ENCODE peak calls at places on chromosomes 2 and 18, in five cellular contexts. One of them, this sample, is unnamed.

GRCh38 chr2:118249531-118249930 is 161.3 kb downstream of the INSIG2 start:
- DNase-seq in K562: no peak
- DNase-seq in GM23248: peak; percentile 70
- DNase-seq in HCT116: no peak
- DNase-seq in endothelial cell of umbilical vein: no peak
- DNase-seq in this sample: no peak

GRCh38 chr2:196927318-196928225 is 1.1 kb upstream of the PGAP1 start:
- DNase-seq in HCT116: no peak
- DNase-seq in K562: no peak
- DNase-seq in GM23248: peak; percentile 79
- DNase-seq in endothelial cell of umbilical vein: peak; percentile 64
- DNase-seq in this sample: peak; percentile 6

GRCh38 chr2:112493048-112493447 is 11.1 kb downstream of the TTL start:
- DNase-seq in K562: no peak
- DNase-seq in HCT116: no peak
- DNase-seq in endothelial cell of umbilical vein: no peak
- DNase-seq in GM23248: peak; percentile 38
- DNase-seq in this sample: no peak

GRCh38 chr2:42103829-42104228 is 56.0 kb downstream of the PKDCC start:
- DNase-seq in K562: no peak
- DNase-seq in endothelial cell of umbilical vein: no peak
- DNase-seq in GM23248: no peak
- DNase-seq in HCT116: no peak
- DNase-seq in this sample: no peak

GRCh38 chr2:118803012-118803411 is 44.4 kb downstream of the EN1 start:
- DNase-seq in endothelial cell of umbilical vein: no peak
- DNase-seq in K562: peak; percentile 82
- DNase-seq in HCT116: no peak
- DNase-seq in GM23248: no peak
- DNase-seq in this sample: no peak

GRCh38 chr18:49685231-49685942 is 123.5 kb downstream of the LIPG start:
- DNase-seq in HCT116: no peak
- DNase-seq in K562: no peak
- DNase-seq in endothelial cell of umbilical vein: peak; percentile 96
- DNase-seq in GM23248: no peak
- DNase-seq in this sample: peak; percentile 8

GRCh38 chr2:164967781-164968228 is 12.5 kb upstream of the SLC38A11 start:
- DNase-seq in GM23248: peak; percentile 79
- DNase-seq in K562: no peak
- DNase-seq in HCT116: no peak
- DNase-seq in endothelial cell of umbilical vein: no peak
- DNase-seq in this sample: peak; percentile 25

GRCh38 chr2:132937629-132938028 is 267.6 kb upstream of the LYPD1 start:
- DNase-seq in endothelial cell of umbilical vein: peak; percentile 4
- DNase-seq in K562: no peak
- DNase-seq in HCT116: no peak
- DNase-seq in GM23248: peak; percentile 26
- DNase-seq in this sample: no peak

GRCh38 chr18:50819027-50819726 is 639 bp downstream of the MRO start:
- DNase-seq in HCT116: no peak
- DNase-seq in GM23248: peak; percentile 28
- DNase-seq in endothelial cell of umbilical vein: peak; percentile 4
- DNase-seq in K562: peak; percentile 20
- DNase-seq in this sample: peak; percentile 41

GRCh38 chr2:146701183-146701582 is 1143.6 kb upstream of the ACVR2A start:
- DNase-seq in HCT116: no peak
- DNase-seq in GM23248: no peak
- DNase-seq in endothelial cell of umbilical vein: no peak
- DNase-seq in K562: no peak
- DNase-seq in this sample: no peak

GRCh38 chr18:67232406-67232805 is 284.1 kb downstream of the DSEL start:
- DNase-seq in endothelial cell of umbilical vein: peak; percentile 96
- DNase-seq in GM23248: peak; percentile 88
- DNase-seq in HCT116: no peak
- DNase-seq in K562: no peak
- DNase-seq in this sample: no peak

GRCh38 chr2:177172034-177172880 is 40.3 kb upstream of the HNRNPA3 start:
- DNase-seq in GM23248: peak; percentile 81
- DNase-seq in endothelial cell of umbilical vein: peak; percentile 52
- DNase-seq in K562: no peak
- DNase-seq in HCT116: peak; percentile 60
- DNase-seq in this sample: peak; percentile 52

GRCh38 chr2:240418311-240418710 is 17.2 kb upstream of the GPC1 start:
- DNase-seq in HCT116: no peak
- DNase-seq in GM23248: no peak
- DNase-seq in K562: no peak
- DNase-seq in endothelial cell of umbilical vein: no peak
- DNase-seq in this sample: no peak

GRCh38 chr2:9423922-9424272 is 443 bp downstream of the CPSF3 start:
- DNase-seq in HCT116: no peak
- DNase-seq in K562: no peak
- DNase-seq in endothelial cell of umbilical vein: peak; percentile 67
- DNase-seq in GM23248: peak; percentile 70
- DNase-seq in this sample: peak; percentile 15

GRCh38 chr2:126657146-126657635 is 1.2 kb downstream of the GYPC start:
- DNase-seq in GM23248: peak; percentile 97
- DNase-seq in HCT116: no peak
- DNase-seq in endothelial cell of umbilical vein: no peak
- DNase-seq in K562: peak; percentile 59
- DNase-seq in this sample: no peak

GRCh38 chr2:113767811-113768210 is 11.4 kb upstream of the SLC35F5 start:
- DNase-seq in endothelial cell of umbilical vein: no peak
- DNase-seq in K562: no peak
- DNase-seq in HCT116: no peak
- DNase-seq in GM23248: no peak
- DNase-seq in this sample: no peak

GRCh38 chr2:27606611-27607010 is 22.2 kb downstream of the CCDC121 start:
- DNase-seq in GM23248: peak; percentile 52
- DNase-seq in HCT116: no peak
- DNase-seq in endothelial cell of umbilical vein: no peak
- DNase-seq in K562: no peak
- DNase-seq in this sample: no peak

GRCh38 chr2:197183355-197183754 is 127.2 kb downstream of the ANKRD44 start:
- DNase-seq in HCT116: no peak
- DNase-seq in GM23248: peak; percentile 34
- DNase-seq in K562: no peak
- DNase-seq in endothelial cell of umbilical vein: no peak
- DNase-seq in this sample: no peak

GRCh38 chr2:240582781-240583180 is 3.8 kb upstream of the CAPN10 start:
- DNase-seq in HCT116: no peak
- DNase-seq in K562: no peak
- DNase-seq in GM23248: no peak
- DNase-seq in endothelial cell of umbilical vein: no peak
- DNase-seq in this sample: no peak

GRCh38 chr2:224952942-224953657 is 89.2 kb downstream of the DOCK10 start:
- DNase-seq in K562: no peak
- DNase-seq in GM23248: no peak
- DNase-seq in HCT116: no peak
- DNase-seq in endothelial cell of umbilical vein: no peak
- DNase-seq in this sample: no peak

GRCh38 chr2:212154392-212154791 is 384.2 kb downstream of the ERBB4 start:
- DNase-seq in endothelial cell of umbilical vein: no peak
- DNase-seq in K562: no peak
- DNase-seq in HCT116: no peak
- DNase-seq in GM23248: no peak
- DNase-seq in this sample: no peak

DNA sequence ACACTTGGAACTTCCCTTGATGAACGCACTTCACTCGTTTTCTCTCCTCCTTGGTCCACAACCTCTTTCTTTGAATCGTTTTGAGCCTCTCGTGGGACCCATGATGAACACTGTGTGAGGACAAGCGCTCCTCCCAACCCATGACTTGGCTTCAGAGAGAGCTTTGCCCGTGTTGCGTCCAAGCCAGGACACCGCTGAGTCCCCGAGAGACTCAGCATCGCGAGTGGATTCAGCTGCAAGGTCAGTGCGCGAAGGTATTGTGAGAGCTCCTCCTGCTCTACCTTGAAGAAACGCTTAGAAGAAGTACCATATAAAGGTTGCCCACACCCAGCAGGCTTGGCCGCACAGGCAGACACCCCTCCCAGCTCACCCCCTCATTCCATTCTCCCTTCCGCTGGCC is 58.7 kb downstream of the ZNF516 start:
- DNase-seq in endothelial cell of umbilical vein: no peak
- DNase-seq in HCT116: no peak
- DNase-seq in K562: no peak
- DNase-seq in GM23248: no peak
- DNase-seq in this sample: no peak
- H2AFZ ChIP-seq in endothelial cell of umbilical vein: no peak overlapping the region
- H2AFZ ChIP-seq in HCT116: no peak overlapping the region
- H2AFZ ChIP-seq in K562: no peak overlapping the region
- H2AFZ ChIP-seq in GM23248: no peak overlapping the region
- H2AFZ ChIP-seq in this sample: no peak overlapping the region

DNA sequence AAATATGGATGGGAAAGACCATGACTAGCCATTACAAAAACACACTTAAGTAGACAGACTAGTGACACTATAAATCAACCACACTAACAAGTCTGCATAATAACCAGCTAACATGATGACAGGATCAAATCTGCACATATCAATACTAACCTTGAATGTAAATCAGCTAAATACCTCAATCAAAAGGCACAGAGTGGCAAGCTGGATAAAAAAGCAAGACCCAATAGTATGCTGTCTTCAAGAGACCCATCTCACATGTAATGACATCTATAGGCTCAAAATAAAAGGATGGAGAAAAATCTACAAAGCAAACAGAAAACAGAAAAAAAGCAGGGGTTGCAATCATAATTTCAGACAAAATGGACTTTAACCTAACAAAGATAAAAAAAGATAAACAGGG is 16.3 kb downstream of the PFN4 start:
- DNase-seq in HCT116: no peak
- DNase-seq in GM23248: no peak
- DNase-seq in K562: no peak
- DNase-seq in endothelial cell of umbilical vein: no peak
- DNase-seq in this sample: no peak
- H3K4me1 ChIP-seq in HCT116: peaks cover 21% of the 10 kb centered on the region
- H3K4me1 ChIP-seq in GM23248: peaks cover 10% of the 10 kb centered on the region
- H3K4me1 ChIP-seq in K562: peaks cover 8% of the 10 kb centered on the region
- H3K4me1 ChIP-seq in endothelial cell of umbilical vein: no peaks in the 10 kb centered on the region
- H3K4me1 ChIP-seq in this sample: peaks cover 40% of the 10 kb centered on the region

GRCh38 chr2:63047534-63048281 is 2.9 kb upstream of the OTX1 start:
- DNase-seq in endothelial cell of umbilical vein: no peak
- DNase-seq in HCT116: no peak
- DNase-seq in GM23248: no peak
- DNase-seq in K562: no peak
- DNase-seq in this sample: no peak

GRCh38 chr2:63049291-63050185 is 1.1 kb upstream of the OTX1 start:
- DNase-seq in K562: no peak
- DNase-seq in endothelial cell of umbilical vein: peak; percentile 44
- DNase-seq in GM23248: peak; percentile 32
- DNase-seq in HCT116: no peak
- DNase-seq in this sample: peak; percentile 52

GRCh38 chr2:63044360-63045327 is 6.0 kb upstream of the OTX1 start:
- DNase-seq in HCT116: no peak
- DNase-seq in K562: no peak
- DNase-seq in endothelial cell of umbilical vein: no peak
- DNase-seq in GM23248: no peak
- DNase-seq in this sample: no peak

GRCh38 chr2:63048367-63049171 is 2.1 kb upstream of the OTX1 start:
- DNase-seq in K562: no peak
- DNase-seq in endothelial cell of umbilical vein: peak; percentile 25
- DNase-seq in HCT116: no peak
- DNase-seq in GM23248: no peak
- DNase-seq in this sample: no peak

DNA sequence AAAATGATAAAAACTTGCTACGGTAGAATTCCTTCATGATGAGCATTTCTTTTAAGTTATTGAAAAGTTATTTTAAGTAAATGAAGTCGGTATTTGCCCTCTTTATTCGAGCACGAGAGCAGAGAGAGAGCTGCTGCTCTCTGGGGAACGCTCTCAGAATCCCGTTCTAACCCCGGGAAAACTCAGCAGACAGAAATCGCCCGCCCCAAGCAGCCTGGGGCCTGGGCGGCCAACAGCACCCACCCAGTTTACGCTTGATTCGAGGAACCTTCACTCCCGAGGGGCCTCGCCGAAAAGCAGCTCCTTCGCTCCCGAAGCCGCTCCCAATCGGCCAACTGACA is 3.5 kb upstream of the OTX1 start:
- DNase-seq in HCT116: no peak
- DNase-seq in K562: no peak
- DNase-seq in GM23248: no peak
- DNase-seq in endothelial cell of umbilical vein: no peak
- DNase-seq in this sample: no peak
- H3K4me2 ChIP-seq in HCT116: no peak overlapping the region
- H3K4me2 ChIP-seq in K562: no peak overlapping the region
- H3K4me2 ChIP-seq in GM23248: no peak overlapping the region
- H3K4me2 ChIP-seq in endothelial cell of umbilical vein: no peak overlapping the region
- H3K4me2 ChIP-seq in this sample: no peak overlapping the region

DNA sequence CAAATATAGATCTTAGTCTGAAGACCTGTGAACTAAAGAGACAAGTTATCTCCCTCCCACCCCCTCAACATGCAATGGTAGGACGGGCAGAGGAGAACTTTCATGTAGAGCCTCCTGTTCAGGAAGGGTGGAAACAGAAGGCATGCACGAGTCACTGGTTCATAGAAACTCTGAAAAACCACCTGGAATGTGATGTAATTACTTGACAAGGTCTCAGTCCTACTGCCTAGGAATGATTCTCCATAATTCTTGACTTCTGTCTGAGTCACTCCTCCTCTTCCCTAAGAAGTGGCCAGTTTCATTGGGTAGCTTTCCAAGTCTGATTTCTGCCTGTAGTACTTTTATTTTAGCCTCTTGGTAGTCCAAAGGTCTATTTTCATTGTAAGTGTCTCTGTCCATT is 277.3 kb downstream of the PTPRM start:
- DNase-seq in endothelial cell of umbilical vein: no peak
- DNase-seq in HCT116: no peak
- DNase-seq in K562: no peak
- DNase-seq in GM23248: no peak
- DNase-seq in this sample: no peak
- H2AFZ ChIP-seq in endothelial cell of umbilical vein: no peak overlapping the region
- H2AFZ ChIP-seq in HCT116: no peak overlapping the region
- H2AFZ ChIP-seq in K562: no peak overlapping the region
- H2AFZ ChIP-seq in GM23248: no peak overlapping the region
- H2AFZ ChIP-seq in this sample: no peak overlapping the region

GRCh38 chr2:150046211-150046610 is 441.3 kb downstream of the RND3 start:
- DNase-seq in K562: no peak
- DNase-seq in endothelial cell of umbilical vein: peak; percentile 16
- DNase-seq in HCT116: no peak
- DNase-seq in GM23248: peak; percentile 60
- DNase-seq in this sample: no peak
- H3K4me1 ChIP-seq in K562: no peaks in the 10 kb centered on the region
- H3K4me1 ChIP-seq in endothelial cell of umbilical vein: no peaks in the 10 kb centered on the region
- H3K4me1 ChIP-seq in HCT116: no peaks in the 10 kb centered on the region
- H3K4me1 ChIP-seq in GM23248: peaks cover 22% of the 10 kb centered on the region
- H3K4me1 ChIP-seq in this sample: no peaks in the 10 kb centered on the region

This sample was measured in PC-9.